ENCODE peak calls at places on chromosome 9, in nine cellular contexts. Y is progenitor cell of endocrine pancreas, S is HL-60, K is lower lobe of right lung, C is choroid plexus epithelial cell, V is mesothelial cell of epicardium, E is PC-3, G is lung, N is H9. M is an unnamed sample.

GRCh38 chr9:121635300-121635699 is 16.1 kb upstream of the DAB2IP start:
- DNase-seq in Y (no peak), S (no peak), K (no peak), C (no peak), V (no peak), E (no peak), G (no peak), N (no peak), M (no peak)

GRCh38 chr9:93200989-93201339 is 17.0 kb downstream of the WNK2 start:
- DNase-seq in Y (no peak), S (no peak), K (peak), C (no peak), V (no peak), E (no peak), G (no peak), N (no peak), M (no peak)

GRCh38 chr9:83935276-83935890 is 14.2 kb upstream of the KIF27 start:
- DNase-seq in Y (no peak), S (no peak), K (no peak), C (peak), V (no peak), E (peak), G (no peak), N (no peak), M (no peak)

GRCh38 chr9:118326326-118326725 is 622.1 kb downstream of the TLR4 start:
- DNase-seq in Y (no peak), S (no peak), K (no peak), C (no peak), V (no peak), E (no peak), G (no peak), N (no peak), M (no peak)

GRCh38 chr9:89360465-89360864 is 42.2 kb downstream of the SECISBP2 start:
- DNase-seq in Y (no peak), S (no peak), K (no peak), C (no peak), V (no peak), E (no peak), G (no peak), N (no peak), M (no peak)

GRCh38 chr9:37639109-37639748 is 11.5 kb upstream of the FRMPD1 start:
- DNase-seq in Y (no peak), S (no peak), K (no peak), C (peak), V (no peak), E (no peak), G (no peak), N (no peak), M (no peak)

GRCh38 chr9:94068257-94068656 is 16.0 kb upstream of the PTPDC1 start:
- DNase-seq in Y (no peak), S (no peak), K (no peak), C (no peak), V (no peak), E (no peak), G (no peak), N (no peak), M (no peak)

GRCh38 chr9:121207371-121207940 is 5.8 kb upstream of the RAB14 start:
- DNase-seq in Y (no peak), S (no peak), K (no peak), C (no peak), V (no peak), E (no peak), G (no peak), N (no peak), M (no peak)

GRCh38 chr9:107685901-107686300 is 196.3 kb upstream of the KLF4 start:
- DNase-seq in Y (no peak), S (no peak), K (no peak), C (peak), V (no peak), E (no peak), G (no peak), N (no peak), M (no peak)

GRCh38 chr9:127828262-127829031 is 25.8 kb downstream of the FPGS start:
- DNase-seq in Y (peak), S (no peak), K (peak), C (peak), V (no peak), E (peak), G (peak), N (peak), M (no peak)

GRCh38 chr9:21576331-21577189 is 94.4 kb upstream of the IFNE start:
- DNase-seq in Y (no peak), S (no peak), K (no peak), C (peak), V (no peak), E (peak), G (no peak), N (no peak), M (no peak)

GRCh38 chr9:134482226-134482625 is 156.0 kb downstream of the RXRA start:
- DNase-seq in Y (no peak), S (no peak), K (no peak), C (no peak), V (no peak), E (no peak), G (no peak), N (no peak), M (no peak)

GRCh38 chr9:100679834-100680233 is 102.0 kb downstream of the CAVIN4 start:
- DNase-seq in Y (no peak), S (no peak), K (no peak), C (no peak), V (no peak), E (no peak), G (no peak), N (no peak), M (no peak)

GRCh38 chr9:120463765-120464164 is 116.2 kb downstream of the CDK5RAP2 start:
- DNase-seq in Y (no peak), S (no peak), K (no peak), C (no peak), V (no peak), E (no peak), G (no peak), N (no peak), M (no peak)

GRCh38 chr9:90127923-90128322 is 514.7 kb downstream of the DIRAS2 start:
- DNase-seq in Y (no peak), S (no peak), K (no peak), C (no peak), V (no peak), E (no peak), G (no peak), N (no peak), M (no peak)

GRCh38 chr9:129751841-129752801 is 721 bp downstream of the PTGES start:
- DNase-seq in Y (no peak), S (no peak), K (peak), C (no peak), V (no peak), E (peak), G (peak), N (no peak), M (no peak)

GRCh38 chr9:12538842-12539584 is 154.2 kb upstream of the TYRP1 start:
- DNase-seq in Y (no peak), S (no peak), K (no peak), C (peak), V (no peak), E (no peak), G (no peak), N (peak), M (no peak)

GRCh38 chr9:95516736-95517558 is at the start of gene PTCH1:
- DNase-seq in Y (peak), S (no peak), K (peak), C (peak), V (no peak), E (peak), G (no peak), N (peak), M (no peak)

GRCh38 chr9:5002811-5003210 is 17.7 kb downstream of the JAK2 start:
- DNase-seq in Y (no peak), S (no peak), K (no peak), C (peak), V (no peak), E (no peak), G (no peak), N (no peak), M (no peak)

GRCh38 chr9:90853945-90854344 is 52.3 kb downstream of the SYK start:
- DNase-seq in Y (no peak), S (no peak), K (no peak), C (no peak), V (no peak), E (no peak), G (no peak), N (peak), M (no peak)

GRCh38 chr9:447230-448025 is 232.8 kb downstream of the DOCK8 start:
- DNase-seq in Y (no peak), S (no peak), K (no peak), C (peak), V (no peak), E (peak), G (no peak), N (no peak), M (no peak)

GRCh38 chr9:88651682-88652633 is 117.0 kb downstream of the NXNL2 start:
- DNase-seq in Y (no peak), S (no peak), K (peak), C (peak), V (no peak), E (peak), G (peak), N (no peak), M (no peak)

GRCh38 chr9:29397148-29397547 is 1823.9 kb upstream of the C9orf72 start:
- DNase-seq in Y (no peak), S (no peak), K (no peak), C (no peak), V (no peak), E (peak), G (no peak), N (no peak), M (no peak)

GRCh38 chr9:89951671-89952070 is 346.9 kb downstream of the GADD45G start:
- DNase-seq in Y (no peak), S (no peak), K (no peak), C (no peak), V (no peak), E (no peak), G (no peak), N (no peak), M (no peak)

GRCh38 chr9:77981332-77981731 is 50.3 kb downstream of the GNAQ start:
- DNase-seq in Y (no peak), S (no peak), K (no peak), C (peak), V (no peak), E (no peak), G (no peak), N (no peak), M (no peak)

GRCh38 chr9:72557549-72557948 is 36.1 kb downstream of the TMC1 start:
- DNase-seq in Y (no peak), S (peak), K (no peak), C (peak), V (no peak), E (peak), G (no peak), N (no peak), M (no peak)

GRCh38 chr9:13023498-13023897 is 248.7 kb downstream of the LURAP1L start:
- DNase-seq in Y (no peak), S (no peak), K (no peak), C (peak), V (no peak), E (peak), G (no peak), N (no peak), M (no peak)

GRCh38 chr9:18216376-18216775 is 257.6 kb upstream of the ADAMTSL1 start:
- DNase-seq in Y (no peak), S (no peak), K (no peak), C (no peak), V (no peak), E (no peak), G (no peak), N (no peak), M (no peak)

GRCh38 chr9:127500399-127500798 is 49.1 kb downstream of the LRSAM1 start:
- DNase-seq in Y (no peak), S (no peak), K (no peak), C (no peak), V (no peak), E (no peak), G (no peak), N (no peak), M (no peak)

GRCh38 chr9:589723-590122 is 251.8 kb upstream of the DMRT1 start:
- DNase-seq in Y (no peak), S (no peak), K (no peak), C (peak), V (no peak), E (no peak), G (no peak), N (no peak), M (no peak)

GRCh38 chr9:87381050-87381711 is 116.5 kb upstream of the DAPK1 start:
- DNase-seq in Y (no peak), S (no peak), K (no peak), C (peak), V (no peak), E (no peak), G (no peak), N (no peak), M (no peak)

GRCh38 chr9:2620876-2621677 is 510 bp upstream of the VLDLR start:
- DNase-seq in Y (no peak), S (peak), K (peak), C (peak), V (peak), E (peak), G (peak), N (peak), M (peak)

GRCh38 chr9:87883274-87883673 is 597 bp downstream of the SPATA31E1 start:
- DNase-seq in Y (no peak), S (no peak), K (no peak), C (no peak), V (no peak), E (no peak), G (no peak), N (no peak), M (no peak)

GRCh38 chr9:130266236-130267098 is 907 bp downstream of the HMCN2 start:
- DNase-seq in Y (no peak), S (no peak), K (no peak), C (no peak), V (no peak), E (no peak), G (no peak), N (peak), M (no peak)

GRCh38 chr9:95349109-95350038 is 31.9 kb upstream of the FANCC start:
- DNase-seq in Y (peak), S (no peak), K (no peak), C (no peak), V (no peak), E (no peak), G (no peak), N (peak), M (no peak)

GRCh38 chr9:113674436-113674835 is 201.7 kb upstream of the ZNF618 start:
- DNase-seq in Y (no peak), S (no peak), K (no peak), C (no peak), V (no peak), E (peak), G (no peak), N (no peak), M (no peak)

GRCh38 chr9:113677569-113677968 is 198.5 kb upstream of the ZNF618 start:
- DNase-seq in Y (no peak), S (no peak), K (no peak), C (no peak), V (no peak), E (no peak), G (no peak), N (no peak), M (no peak)

GRCh38 chr9:113677057-113677456 is 199.1 kb upstream of the ZNF618 start:
- DNase-seq in Y (no peak), S (no peak), K (no peak), C (no peak), V (no peak), E (no peak), G (no peak), N (no peak), M (no peak)

GRCh38 chr9:113675475-113675941 is 200.6 kb upstream of the ZNF618 start:
- DNase-seq in Y (no peak), S (no peak), K (no peak), C (peak), V (no peak), E (peak), G (peak), N (no peak), M (no peak)

DNA sequence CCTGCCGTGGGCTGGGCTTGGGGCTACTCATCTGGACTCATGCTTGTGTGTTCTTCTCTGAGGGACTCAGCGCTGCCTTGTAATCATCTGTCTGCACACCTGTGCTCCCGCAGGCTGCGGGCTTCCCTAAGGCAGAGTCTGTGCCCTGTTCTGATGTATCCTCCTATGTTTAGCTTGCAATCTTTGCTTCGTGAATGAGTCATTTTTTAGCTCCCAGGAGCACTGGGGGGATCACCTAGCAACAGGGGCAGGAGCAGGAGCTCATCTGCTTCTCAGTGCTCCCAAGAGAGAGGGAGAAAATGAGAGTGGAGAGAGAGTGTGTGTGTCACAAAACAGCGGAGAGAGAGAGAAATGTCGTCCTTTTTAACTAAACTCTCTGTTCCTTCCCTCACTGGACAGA is 202.4 kb upstream of the ZNF618 start:
- DNase-seq in Y (no peak), S (no peak), K (no peak), C (no peak), V (no peak), E (no peak), G (no peak), N (no peak), M (no peak)
- TF ChIP-seq CTCF in Y (no peak), S (no peak), K (no peak), C (no peak), V (no peak), E (no peak), G (no peak), N (no peak), M (no peak)

GRCh38 chr9:136546697-136547481 is 1.0 kb upstream of the NOTCH1 start:
- DNase-seq in Y (no peak), S (no peak), K (peak), C (peak), V (no peak), E (peak), G (peak), N (peak), M (peak)
- TF ChIP-seq CTCF in Y (peak), S (no peak), K (no peak), C (no peak), V (no peak), E (no peak), G (no peak), N (peak), M (no peak)

DNA sequence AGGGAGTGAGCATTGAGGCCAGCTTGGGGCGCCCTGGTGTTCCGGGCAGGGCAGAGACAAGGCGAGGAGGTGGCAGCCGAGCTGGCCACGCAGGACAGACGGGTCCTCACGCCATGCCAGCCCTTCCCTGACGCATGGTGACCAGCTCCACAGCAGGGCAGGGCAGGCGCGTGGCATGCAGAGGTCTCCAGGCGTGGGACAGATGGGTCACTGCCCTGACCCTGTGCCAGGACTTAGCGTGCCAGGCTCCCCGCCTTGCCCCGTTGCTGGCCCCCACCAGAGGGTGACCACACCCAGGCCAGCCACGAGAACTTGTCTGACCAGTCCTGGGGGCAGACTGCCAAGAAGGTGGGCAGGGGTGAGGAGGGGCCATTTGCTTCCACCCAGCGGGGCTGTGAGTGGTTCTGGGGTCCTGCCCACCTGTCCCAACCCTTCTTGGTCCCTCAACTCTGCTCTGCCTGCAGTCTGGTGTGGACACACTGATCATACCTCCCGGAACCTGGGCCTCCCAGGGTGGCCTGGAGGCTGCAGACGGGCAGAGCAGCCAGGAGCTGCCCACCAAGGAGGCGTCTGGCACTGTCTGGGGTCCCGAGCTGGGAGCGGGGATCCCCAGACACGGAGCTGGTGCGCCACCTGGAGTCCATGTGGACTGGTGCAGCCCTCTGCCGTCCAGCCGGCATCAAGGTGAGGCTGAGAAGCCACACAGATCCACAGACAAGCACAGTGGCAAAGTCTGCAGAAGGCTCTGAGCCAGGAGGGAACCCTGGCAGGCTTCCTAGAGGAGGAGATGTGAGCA is at the start of gene RNF224:
- DNase-seq in Y (peak), S (peak), K (peak), C (peak), V (peak), E (peak), G (peak), N (peak), M (peak)
- TF ChIP-seq CTCF in Y (peak), S (peak), K (peak), C (peak), V (peak), E (peak), G (peak), N (peak), M (no peak)

DNA sequence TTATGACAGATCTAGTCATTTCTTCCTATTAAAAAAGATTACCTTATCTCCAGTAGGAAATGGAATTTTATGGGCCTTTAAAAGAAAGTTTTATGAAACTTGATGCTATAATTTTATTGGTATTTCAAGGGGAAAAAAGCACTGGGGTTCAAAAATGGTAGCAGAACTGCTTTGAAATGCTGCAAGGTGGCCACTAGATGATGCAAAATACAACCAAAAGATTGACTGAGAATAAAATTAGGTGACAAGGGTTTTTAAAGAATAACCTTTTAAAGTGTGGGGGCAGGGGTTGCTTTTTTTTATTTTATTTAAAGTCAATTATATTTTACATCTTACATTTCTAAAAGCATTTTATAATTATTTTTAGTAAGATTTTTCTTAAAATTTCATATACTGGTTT is 61.7 kb downstream of the KLF9 start:
- DNase-seq in Y (no peak), S (no peak), K (no peak), C (peak), V (no peak), E (no peak), G (no peak), N (no peak), M (no peak)
- TF ChIP-seq CTCF in Y (peak), S (no peak), K (peak), C (peak), V (no peak), E (no peak), G (peak), N (peak), M (no peak)

DNA sequence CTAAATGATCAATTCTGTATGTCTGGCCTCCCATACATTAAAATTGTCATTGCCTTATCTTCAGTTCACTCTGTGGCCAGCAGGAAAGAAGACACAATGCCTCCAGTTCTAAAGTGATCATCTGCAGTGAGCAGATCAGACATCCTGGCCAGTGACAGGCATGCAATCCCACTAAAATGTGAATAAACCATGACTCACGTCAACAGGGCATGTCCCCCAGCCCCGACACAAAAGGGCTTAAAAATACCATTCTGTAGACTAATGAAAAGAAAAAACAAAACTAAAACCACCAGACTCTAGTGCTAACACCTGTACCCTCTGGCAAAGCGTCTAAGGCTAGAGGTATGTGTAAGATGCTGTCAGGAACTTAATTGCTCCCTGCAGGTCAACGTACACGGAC is 38.5 kb downstream of the DDX31 start:
- DNase-seq in Y (no peak), S (no peak), K (no peak), C (peak), V (no peak), E (peak), G (no peak), N (no peak), M (no peak)
- TF ChIP-seq CTCF in Y (no peak), S (no peak), K (no peak), C (peak), V (no peak), E (no peak), G (no peak), N (no peak), M (no peak)

M was measured in activated B cell treated with CpG ODN at 0.5 μM for 24 hours.